ENCODE peak calls at places on chromosomes 6 and 20, in eight cellular contexts. D is SK-N-SH, V is HCT116, R is GM23248, K is neural progenitor cell, U is PC-3, C is MM.1S, I is GM23338. O is an unnamed sample.

GRCh38 chr6:104413767-104414166 is 446.0 kb downstream of the HACE1 start:
- DNase-seq in D (no peak), V (no peak), R (no peak), K (no peak), U (no peak), C (no peak), I (no peak), O (no peak)

GRCh38 chr6:33595001-33595846 is 15.1 kb upstream of the BAK1 start:
- DNase-seq in D (no peak), V (no peak), R (peak; percentile 72), K (peak; percentile 37), U (peak; percentile 15), C (no peak), I (no peak), O (no peak)

GRCh38 chr6:139846538-139847321 is 472.3 kb upstream of the CITED2 start:
- DNase-seq in D (no peak), V (no peak), R (no peak), K (peak; percentile 50), U (no peak), C (no peak), I (peak; percentile 59), O (no peak)

GRCh38 chr20:9032758-9033157 is 36.1 kb upstream of the PLCB4 start:
- DNase-seq in D (no peak), V (no peak), R (peak; percentile 64), K (no peak), U (no peak), C (no peak), I (no peak), O (no peak)

GRCh38 chr6:106490453-106490852 is 129.9 kb downstream of the CRYBG1 start:
- DNase-seq in D (no peak), V (no peak), R (no peak), K (no peak), U (peak; percentile 65), C (no peak), I (no peak), O (no peak)

GRCh38 chr6:149140910-149141290 is 176.6 kb upstream of the TAB2 start:
- DNase-seq in D (no peak), V (no peak), R (no peak), K (no peak), U (no peak), C (no peak), I (no peak), O (no peak)

GRCh38 chr6:17600527-17601388 is 656 bp downstream of the FAM8A1 start:
- DNase-seq in D (peak; percentile 67), V (no peak), R (peak; percentile 75), K (peak; percentile 78), U (peak; percentile 35), C (peak; percentile 68), I (peak; percentile 61), O (peak; percentile 72)

GRCh38 chr6:121592955-121593665 is 157.7 kb downstream of the GJA1 start:
- DNase-seq in D (peak; percentile 10), V (no peak), R (no peak), K (no peak), U (no peak), C (no peak), I (no peak), O (no peak)

GRCh38 chr6:148760568-148761531 is 14.0 kb downstream of the UST start:
- DNase-seq in D (no peak), V (no peak), R (peak; percentile 92), K (peak; percentile 63), U (no peak), C (no peak), I (peak; percentile 68), O (peak; percentile 84)

GRCh38 chr6:43970068-43970912 is 157.0 kb downstream of the MRPL14 start:
- DNase-seq in D (no peak), V (no peak), R (no peak), K (no peak), U (no peak), C (no peak), I (no peak), O (no peak)

GRCh38 chr6:28643017-28643740 is 117.5 kb downstream of the GPX5 start:
- DNase-seq in D (peak; percentile 38), V (peak; percentile 88), R (peak; percentile 73), K (peak; percentile 62), U (peak; percentile 74), C (peak; percentile 35), I (peak; percentile 83), O (no peak)

GRCh38 chr20:37756234-37756633 is 62.4 kb downstream of the CTNNBL1 start:
- DNase-seq in D (no peak), V (no peak), R (no peak), K (no peak), U (no peak), C (no peak), I (no peak), O (no peak)

GRCh38 chr20:37758332-37758731 is 64.5 kb downstream of the CTNNBL1 start:
- DNase-seq in D (no peak), V (no peak), R (no peak), K (peak; percentile 77), U (peak; percentile 31), C (no peak), I (peak; percentile 84), O (no peak)

GRCh38 chr20:37759761-37760209 is 66.0 kb downstream of the CTNNBL1 start:
- DNase-seq in D (no peak), V (no peak), R (no peak), K (no peak), U (no peak), C (no peak), I (no peak), O (no peak)

GRCh38 chr20:37755665-37756064 is 61.8 kb downstream of the CTNNBL1 start:
- DNase-seq in D (peak; percentile 30), V (no peak), R (peak; percentile 4), K (peak; percentile 22), U (no peak), C (no peak), I (no peak), O (no peak)

GRCh38 chr20:37757550-37757949 is 63.7 kb downstream of the CTNNBL1 start:
- DNase-seq in D (no peak), V (no peak), R (no peak), K (no peak), U (no peak), C (no peak), I (peak; percentile 16), O (peak; percentile 26)
- H2AFZ ChIP-seq in D (no peak overlapping the region), V (no peak overlapping the region), R (no peak overlapping the region), K (no peak overlapping the region), U (no peak overlapping the region), C (no peak overlapping the region), I (no peak overlapping the region), O (no peak overlapping the region)

GRCh38 chr20:2468581-2469407 is 1.8 kb downstream of the SNRPB start:
- DNase-seq in D (no peak), V (no peak), R (peak; percentile 52), K (no peak), U (no peak), C (peak; percentile 24), I (no peak), O (no peak)

GRCh38 chr20:2465100-2465499 is 5.5 kb downstream of the SNRPB start:
- DNase-seq in D (no peak), V (no peak), R (no peak), K (no peak), U (no peak), C (no peak), I (no peak), O (no peak)

GRCh38 chr20:2470432-2471193 is at the start of gene SNRPB:
- DNase-seq in D (peak; percentile 92), V (peak; percentile 99), R (peak; percentile 100), K (peak; percentile 98), U (peak; percentile 99), C (peak; percentile 99), I (peak; percentile 99), O (peak; percentile 99)

GRCh38 chr20:2470051-2470431 is 548 bp downstream of the SNRPB start:
- DNase-seq in D (peak; percentile 72), V (no peak), R (peak; percentile 76), K (peak; percentile 49), U (peak; percentile 48), C (peak; percentile 53), I (peak; percentile 36), O (peak; percentile 83)

DNA sequence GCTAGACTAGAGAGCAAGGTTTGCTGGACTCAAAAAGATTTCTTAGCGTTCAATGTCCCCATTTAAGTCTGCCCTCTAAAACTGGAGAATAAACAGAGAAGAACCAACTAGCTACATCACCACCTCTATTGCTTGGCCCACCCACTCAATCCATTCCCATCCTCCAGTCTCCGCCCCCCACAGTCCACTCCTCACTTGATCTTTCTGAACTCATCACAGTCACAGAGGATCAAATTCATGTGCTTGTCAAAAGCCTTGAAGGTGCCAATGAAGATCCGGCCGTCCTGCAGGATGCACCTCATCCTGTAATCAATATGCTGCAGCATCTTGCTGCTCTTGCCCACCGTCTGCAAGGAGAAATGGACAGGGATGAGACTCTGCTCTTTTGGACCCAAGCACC is 3.2 kb downstream of the SNRPB start:
- DNase-seq in D (no peak), V (no peak), R (no peak), K (no peak), U (no peak), C (no peak), I (no peak), O (no peak)
- H3K4me3 ChIP-seq in D (no peak overlapping the region), V (no peak overlapping the region), R (no peak overlapping the region), K (peak overlapping the region; percentile 88), U (no peak overlapping the region), C (no peak overlapping the region), I (no peak overlapping the region), O (no peak overlapping the region)

GRCh38 chr20:33299111-33299603 is 16.1 kb downstream of the BPIFB1 start:
- DNase-seq in D (peak; percentile 87), V (peak; percentile 40), R (peak; percentile 63), K (peak; percentile 88), U (peak; percentile 81), C (peak; percentile 53), I (peak; percentile 86), O (peak; percentile 60)
- TF ChIP-seq EZH2phosphoT487 in D (no peak), V (no peak), R (no peak), K (no peak), U (no peak), C (no peak), I (no peak), O (no peak)

GRCh38 chr20:51022227-51022802 is 592 bp downstream of the KCNG1 start:
- DNase-seq in D (no peak), V (no peak), R (no peak), K (no peak), U (peak; percentile 25), C (no peak), I (no peak), O (no peak)
- H2AFZ ChIP-seq in D (peak overlapping the region; percentile 87), V (no peak overlapping the region), R (peak overlapping the region; percentile 86), K (peak overlapping the region; percentile 87), U (peak overlapping the region; percentile 93), C (peak overlapping the region; percentile 52), I (peak overlapping the region; percentile 59), O (no peak overlapping the region)

GRCh38 chr6:42781546-42781810 is 374 bp upstream of the BICRAL start:
- DNase-seq in D (peak; percentile 54), V (no peak), R (no peak), K (no peak), U (no peak), C (no peak), I (no peak), O (peak; percentile 65)
- H3K4me3 ChIP-seq in D (peak overlapping the region; percentile 73), V (peak overlapping the region; percentile 51), R (peak overlapping the region; percentile 82), K (peak overlapping the region; percentile 90), U (peak overlapping the region; percentile 76), C (peak overlapping the region; percentile 57), I (peak overlapping the region; percentile 68), O (peak overlapping the region; percentile 75)

DNA sequence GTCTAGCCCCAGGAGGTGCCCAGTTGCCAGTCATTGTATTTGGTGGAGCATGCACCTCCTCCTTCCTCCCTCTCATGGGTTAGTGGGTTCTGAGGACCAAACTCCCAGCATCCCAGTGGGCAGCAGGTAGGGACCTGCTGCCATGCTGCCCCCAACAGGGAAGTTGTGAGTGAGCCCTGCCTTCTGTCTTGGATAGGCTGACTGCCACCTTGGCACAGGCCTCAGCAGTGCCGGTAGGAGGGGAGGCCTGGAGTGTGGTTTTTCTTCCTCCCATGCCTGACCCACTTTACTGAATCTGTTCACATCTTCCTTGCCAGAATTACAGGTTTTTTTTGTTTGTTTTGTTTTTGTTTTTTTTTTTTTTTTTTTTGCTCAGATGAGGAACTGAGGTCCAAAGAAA is 24.5 kb downstream of the PLCG1 start:
- DNase-seq in D (no peak), V (no peak), R (no peak), K (no peak), U (no peak), C (no peak), I (no peak), O (no peak)
- TF ChIP-seq EZH2phosphoT487 in D (no peak), V (no peak), R (no peak), K (no peak), U (no peak), C (no peak), I (no peak), O (no peak)